ENCODE peak calls at places on chromosomes 4 and X, in four cellular contexts. Y is GM12878, M is SK-N-SH, P is WTC11. D is an unnamed sample.

GRCh38 chr4:3145251-3145908 is 70.9 kb downstream of the HTT start:
- DNase-seq in P (no peak), M (no peak), Y (no peak), D (no peak)

GRCh38 chrX:150569155-150569477 is 695 bp downstream of the MTM1 start:
- DNase-seq in Y (no peak), M (no peak), P (no peak), D (no peak)

GRCh38 chr4:182925298-182925738 is 8.1 kb upstream of the DCTD start:
- DNase-seq in M (peak; percentile 79), Y (peak; percentile 47), P (peak; percentile 81), D (peak; percentile 90)

GRCh38 chrX:45619290-45619689 is 418.6 kb upstream of the DIPK2B start:
- DNase-seq in Y (no peak), M (no peak), P (no peak), D (no peak)

GRCh38 chr4:95114521-95114920 is 356.8 kb downstream of the BMPR1B start:
- DNase-seq in Y (no peak), M (no peak), P (no peak), D (no peak)

GRCh38 chrX:51395807-51396728 is 63.4 kb downstream of the NUDT10 start:
- DNase-seq in Y (no peak), M (peak; percentile 73), P (peak; percentile 40), D (peak; percentile 16)

GRCh38 chr4:92885632-92886031 is 581.9 kb downstream of the GRID2 start:
- DNase-seq in P (no peak), M (no peak), Y (no peak), D (no peak)

GRCh38 chr4:5746829-5747745 is 36.1 kb downstream of the EVC start:
- DNase-seq in M (no peak), Y (no peak), P (no peak), D (peak; percentile 2)

GRCh38 chr4:63528592-63528991 is 880.7 kb downstream of the TECRL start:
- DNase-seq in P (no peak), Y (no peak), M (no peak), D (no peak)

GRCh38 chrX:37824491-37825224 is 22.7 kb downstream of the DYNLT3 start:
- DNase-seq in Y (no peak), M (no peak), P (no peak), D (no peak)

GRCh38 chrX:119455264-119455663 is 13.0 kb upstream of the SLC25A5 start:
- DNase-seq in M (no peak), P (no peak), Y (no peak), D (no peak)

GRCh38 chr4:38605794-38606586 is 58.0 kb upstream of the KLF3 start:
- DNase-seq in P (no peak), M (no peak), Y (no peak), D (peak; percentile 58)

GRCh38 chr4:3202836-3203820 is 45.8 kb upstream of the MSANTD1 start:
- DNase-seq in Y (no peak), M (no peak), P (no peak), D (no peak)

GRCh38 chr4:90715242-90715641 is 588.0 kb downstream of the CCSER1 start:
- DNase-seq in P (no peak), Y (no peak), M (no peak), D (no peak)

GRCh38 chr4:184267206-184267608 is 49.5 kb upstream of the ENPP6 start:
- DNase-seq in M (no peak), P (no peak), Y (no peak), D (no peak)

GRCh38 chr4:23097251-23097650 is 404.5 kb downstream of the GBA3 start:
- DNase-seq in Y (no peak), P (no peak), M (no peak), D (no peak)

GRCh38 chr4:24693636-24694035 is 101.7 kb upstream of the SOD3 start:
- DNase-seq in Y (no peak), M (no peak), P (no peak), D (no peak)

GRCh38 chrX:19886888-19887531 is 390 bp downstream of the SH3KBP1 start:
- DNase-seq in Y (no peak), P (peak; percentile 18), M (peak; percentile 67), D (peak; percentile 53)

GRCh38 chr4:55029838-55030503 is 95.4 kb downstream of the KDR start:
- DNase-seq in M (no peak), Y (no peak), P (no peak), D (no peak)

GRCh38 chrX:40845331-40845911 is 110.1 kb upstream of the MED14 start:
- DNase-seq in Y (no peak), P (no peak), M (no peak), D (no peak)

GRCh38 chr4:77045490-77045889 is 30.3 kb downstream of the CCNI start:
- DNase-seq in M (no peak), Y (no peak), P (no peak), D (no peak)

GRCh38 chr4:9703391-9703790 is 78.0 kb upstream of the DRD5 start:
- DNase-seq in Y (peak; percentile 5), P (peak; percentile 88), M (peak; percentile 58), D (peak; percentile 56)

GRCh38 chr4:43556262-43556661 is 663.7 kb downstream of the GRXCR1 start:
- DNase-seq in P (no peak), M (no peak), Y (no peak), D (no peak)

GRCh38 chrX:17535229-17535628 is 160.2 kb downstream of the NHS start:
- DNase-seq in M (peak; percentile 30), Y (no peak), P (peak; percentile 63), D (peak; percentile 43)

GRCh38 chr4:105154576-105154975 is 7.9 kb downstream of the TET2 start:
- DNase-seq in P (no peak), Y (no peak), M (no peak), D (no peak)

GRCh38 chrX:42615161-42615563 is 162.8 kb downstream of the PPP1R2C start:
- DNase-seq in Y (no peak), M (no peak), P (peak; percentile 36), D (no peak)

GRCh38 chr4:16636911-16637630 is 261.4 kb downstream of the LDB2 start:
- DNase-seq in Y (no peak), P (no peak), M (no peak), D (no peak)

GRCh38 chr4:168503652-168504362 is 7.0 kb downstream of the PALLD start:
- DNase-seq in Y (no peak), P (no peak), M (no peak), D (no peak)

GRCh38 chrX:3160771-3161170 is 119.5 kb downstream of the ARSF start:
- DNase-seq in P (no peak), Y (no peak), M (no peak), D (no peak)

GRCh38 chr4:155529197-155529596 is 137.5 kb upstream of the GUCY1A1 start:
- DNase-seq in P (peak; percentile 29), Y (no peak), M (peak; percentile 23), D (no peak)

GRCh38 chr4:184748251-184748652 is 14.4 kb upstream of the CENPU start:
- DNase-seq in P (no peak), M (no peak), Y (no peak), D (no peak)

GRCh38 chrX:48540015-48540350 is 469 bp downstream of the TBC1D25 start:
- DNase-seq in M (peak; percentile 71), P (peak; percentile 51), Y (no peak), D (peak; percentile 73)

GRCh38 chrX:153669174-153669890 is 4.3 kb downstream of the PNCK start:
- DNase-seq in P (no peak), M (peak; percentile 83), Y (no peak), D (peak; percentile 77)

GRCh38 chr4:68299492-68300457 is 50.1 kb downstream of the YTHDC1 start:
- DNase-seq in M (no peak), Y (no peak), P (no peak), D (no peak)

DNA sequence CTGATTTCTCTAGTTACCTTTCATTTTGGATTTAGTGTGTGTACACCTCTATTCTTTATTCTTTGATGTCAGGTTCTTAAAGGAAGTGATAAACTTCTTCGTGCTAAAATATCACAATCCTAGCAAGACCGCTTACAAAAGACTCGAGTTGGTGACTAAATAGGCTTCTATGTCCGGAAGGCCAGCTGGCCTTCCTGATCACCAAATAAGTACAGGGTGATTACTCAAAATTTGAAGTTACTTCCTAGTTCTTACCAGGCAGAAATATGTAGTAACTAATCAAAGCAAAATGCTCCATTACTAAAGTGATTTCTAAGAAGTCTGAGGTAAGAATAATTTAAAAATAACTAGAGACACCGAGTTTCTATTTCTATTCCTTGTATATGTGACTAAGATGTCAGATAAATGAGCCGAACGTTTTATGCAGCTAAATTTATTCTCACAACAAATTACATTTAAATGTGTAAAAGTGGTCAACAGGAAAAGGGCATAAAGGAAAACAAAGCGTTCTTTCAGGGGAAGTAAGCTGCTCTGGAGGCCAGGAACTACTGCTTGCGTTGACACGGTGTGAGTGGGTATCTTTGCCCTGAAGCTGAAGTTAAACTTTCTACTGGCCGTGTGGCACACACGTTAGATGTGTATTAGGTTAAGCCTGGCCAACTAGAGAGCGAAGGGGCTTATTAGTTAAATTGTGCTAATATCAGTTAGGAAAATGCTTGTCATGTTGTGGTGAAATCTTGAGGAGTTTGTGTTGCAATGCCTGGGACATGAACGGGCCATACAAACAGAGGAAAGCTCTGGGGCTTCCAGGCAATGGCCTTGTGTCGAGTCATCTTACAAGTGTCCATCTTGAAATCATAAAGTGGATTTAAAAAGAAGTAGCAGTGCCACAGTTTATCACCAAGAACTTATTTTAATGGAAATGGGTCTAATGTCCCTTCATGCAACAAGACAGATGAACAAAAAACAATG is 62.4 kb downstream of the NSUN7 start:
- DNase-seq in P (no peak), M (no peak), Y (no peak), D (no peak)
- TF ChIP-seq USF1 in P (no peak), M (no peak), Y (no peak), D (no peak)

DNA sequence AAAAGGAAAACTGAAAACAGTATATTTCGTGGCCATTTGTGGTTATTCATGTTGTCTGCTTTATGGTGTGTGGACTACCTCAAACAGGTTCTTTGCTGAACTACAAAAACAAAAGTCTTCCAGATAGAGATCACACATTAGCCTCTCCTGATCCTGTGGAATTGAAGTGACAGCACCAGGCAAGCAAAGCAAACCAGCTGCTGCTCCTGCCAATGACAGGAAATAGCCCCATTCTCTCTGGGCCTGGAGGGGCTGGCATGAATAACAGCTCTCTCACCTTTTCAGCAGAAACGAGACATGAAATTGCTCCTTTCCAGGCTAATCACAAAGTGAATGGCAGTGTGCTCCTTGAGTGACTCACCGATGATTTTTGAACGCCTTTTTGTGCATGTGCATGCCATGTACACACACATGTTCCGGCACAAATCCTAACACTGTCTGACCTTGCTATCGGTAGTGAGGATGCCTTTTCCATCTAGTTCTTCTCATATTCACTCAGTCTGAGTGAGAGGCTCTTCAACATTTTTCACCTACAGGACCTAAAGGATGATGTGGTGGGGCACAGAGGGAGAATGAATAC is 24.4 kb downstream of the MFAP3L start:
- DNase-seq in Y (no peak), M (peak; percentile 52), P (no peak), D (no peak)
- TF ChIP-seq USF1 in Y (no peak), M (no peak), P (no peak), D (no peak)

GRCh38 chr4:141730805-141731204 is 94.4 kb downstream of the IL15 start:
- DNase-seq in M (no peak), P (no peak), Y (no peak), D (no peak)
- TF ChIP-seq USF1 in M (no peak), P (no peak), Y (no peak), D (no peak)

GRCh38 chr4:157048248-157048647 is 27.7 kb upstream of the GLRB start:
- DNase-seq in P (no peak), M (no peak), Y (no peak), D (no peak)
- TF ChIP-seq USF1 in P (no peak), M (no peak), Y (no peak), D (no peak)

GRCh38 chr4:7391637-7392437 is 42.9 kb downstream of the PSAPL1 start:
- DNase-seq in Y (no peak), M (peak; percentile 7), P (no peak), D (no peak)

GRCh38 chr4:7389719-7390118 is 45.0 kb downstream of the PSAPL1 start:
- DNase-seq in P (no peak), Y (no peak), M (peak; percentile 15), D (no peak)

GRCh38 chr4:7390906-7391636 is 43.7 kb downstream of the PSAPL1 start:
- DNase-seq in M (peak; percentile 5), Y (no peak), P (no peak), D (no peak)

GRCh38 chr4:7389101-7389701 is 45.5 kb downstream of the PSAPL1 start:
- DNase-seq in Y (no peak), M (peak; percentile 5), P (no peak), D (no peak)

GRCh38 chr4:7390366-7390765 is 44.4 kb downstream of the PSAPL1 start:
- DNase-seq in P (no peak), M (peak; percentile 2), Y (no peak), D (no peak)
- TF ChIP-seq USF1 in P (no peak), M (no peak), Y (no peak), D (no peak)

D was measured in K562.